ENCODE peak calls at places on chromosomes 2 and 18, in four cellular contexts. Q is GM12878, P is H1, O is HepG2. T is an unnamed sample.

GRCh38 chr2:23459032-23459431 is 74.1 kb downstream of the KLHL29 start:
- DNase-seq in Q (no peak), O (no peak), P (no peak), T (no peak)

GRCh38 chr2:21256006-21256405 is 132.2 kb downstream of the TDRD15 start:
- DNase-seq in P (no peak), O (no peak), Q (peak), T (no peak)

GRCh38 chr2:230910546-230911135 is 14.4 kb downstream of the GPR55 start:
- DNase-seq in O (no peak), Q (no peak), P (no peak), T (peak)

GRCh38 chr2:121613774-121614173 is 35.5 kb downstream of the CLASP1 start:
- DNase-seq in Q (no peak), P (no peak), O (no peak), T (no peak)

GRCh38 chr2:20917287-20917660 is 94.4 kb upstream of the LDAH start:
- DNase-seq in P (no peak), Q (no peak), O (no peak), T (no peak)

GRCh38 chr18:78510636-78511035 is 469.0 kb upstream of the SALL3 start:
- DNase-seq in O (no peak), P (no peak), Q (no peak), T (no peak)

GRCh38 chr2:71615769-71616730 is 162.7 kb downstream of the DYSF start:
- DNase-seq in P (peak), O (no peak), Q (no peak), T (no peak)

GRCh38 chr18:31205273-31205672 is 42.6 kb upstream of the DSC1 start:
- DNase-seq in P (no peak), O (peak), Q (no peak), T (no peak)

GRCh38 chr18:10101293-10101701 is 187.5 kb downstream of the VAPA start:
- DNase-seq in P (no peak), Q (no peak), O (no peak), T (no peak)

GRCh38 chr2:101675512-101675911 is 22.0 kb upstream of the MAP4K4 start:
- DNase-seq in Q (peak), P (no peak), O (no peak), T (no peak)

GRCh38 chr2:58899692-58900091 is 658.6 kb upstream of the FANCL start:
- DNase-seq in P (no peak), O (no peak), Q (no peak), T (no peak)

GRCh38 chr2:219496781-219497494 is 1.8 kb upstream of the GMPPA start:
- DNase-seq in O (no peak), Q (no peak), P (no peak), T (no peak)

GRCh38 chr18:11891737-11892136 is 16.4 kb downstream of the MPPE1 start:
- DNase-seq in Q (no peak), P (no peak), O (no peak), T (no peak)

GRCh38 chr2:37877457-37878315 is 47.4 kb upstream of the RMDN2 start:
- DNase-seq in P (no peak), Q (no peak), O (peak), T (peak)

GRCh38 chr2:233201271-233202013 is 50.0 kb upstream of the ATG16L1 start:
- DNase-seq in Q (no peak), O (no peak), P (no peak), T (no peak)

GRCh38 chr18:7635948-7636347 is 68.8 kb downstream of the PTPRM start:
- DNase-seq in Q (no peak), O (peak), P (no peak), T (no peak)

GRCh38 chr2:170006592-170007327 is 171.2 kb upstream of the MYO3B start:
- DNase-seq in O (no peak), Q (no peak), P (no peak), T (no peak)

GRCh38 chr2:131148426-131148825 is 43.3 kb downstream of the PLEKHB2 start:
- DNase-seq in O (no peak), Q (no peak), P (no peak), T (no peak)

GRCh38 chr2:117973498-117974082 is 40.3 kb downstream of the CCDC93 start:
- DNase-seq in O (no peak), Q (no peak), P (no peak), T (no peak)

GRCh38 chr2:42593282-42593681 is 24.9 kb downstream of the MTA3 start:
- DNase-seq in P (no peak), O (no peak), Q (no peak), T (no peak)

GRCh38 chr18:70107037-70107436 is 98.5 kb downstream of the RTTN start:
- DNase-seq in P (no peak), O (no peak), Q (no peak), T (no peak)

GRCh38 chr2:193461431-193461946 is 1266.8 kb upstream of the TMEFF2 start:
- DNase-seq in P (no peak), O (no peak), Q (no peak), T (no peak)

GRCh38 chr2:54810236-54810635 is 86.8 kb downstream of the EML6 start:
- DNase-seq in Q (no peak), O (no peak), P (no peak), T (no peak)

GRCh38 chr2:224523626-224524577 is 61.3 kb downstream of the CUL3 start:
- DNase-seq in Q (no peak), P (no peak), O (no peak), T (no peak)

GRCh38 chr2:58992062-58992736 is 751.1 kb upstream of the FANCL start:
- DNase-seq in P (no peak), Q (no peak), O (peak), T (no peak)

GRCh38 chr2:72951303-72952095 is 34.2 kb downstream of the EMX1 start:
- DNase-seq in Q (no peak), P (peak), O (no peak), T (no peak)

GRCh38 chr2:71347517-71347916 is 15.9 kb downstream of the ZNF638 start:
- DNase-seq in Q (no peak), P (no peak), O (no peak), T (peak)

GRCh38 chr2:86793752-86794151 is 3.0 kb upstream of the CD8A start:
- DNase-seq in P (no peak), Q (no peak), O (no peak), T (no peak)

GRCh38 chr2:54103454-54104314 is 11.7 kb upstream of the ACYP2 start:
- DNase-seq in P (no peak), O (peak), Q (no peak), T (peak)

GRCh38 chr2:33498291-33498956 is 22.0 kb downstream of the RASGRP3 start:
- DNase-seq in Q (no peak), O (no peak), P (no peak), T (no peak)

GRCh38 chr2:33496150-33496549 is 19.7 kb downstream of the RASGRP3 start:
- DNase-seq in P (no peak), Q (no peak), O (no peak), T (no peak)

GRCh38 chr2:33494877-33495641 is 18.6 kb downstream of the RASGRP3 start:
- DNase-seq in P (no peak), Q (no peak), O (no peak), T (no peak)

GRCh38 chr2:33495683-33496082 is 19.2 kb downstream of the RASGRP3 start:
- DNase-seq in P (no peak), O (no peak), Q (no peak), T (no peak)

GRCh38 chr2:33497177-33497787 is 20.8 kb downstream of the RASGRP3 start:
- DNase-seq in O (no peak), Q (peak), P (no peak), T (no peak)
- TF ChIP-seq ZNF274 in O (no peak), Q (no peak), P (no peak), T (no peak)

GRCh38 chr2:151965884-151966283 is 133.0 kb downstream of the CACNB4 start:
- DNase-seq in P (no peak), O (no peak), Q (no peak), T (no peak)
- H3K4me3 ChIP-seq in P (no peak), O (no peak), Q (no peak), T (no peak)

GRCh38 chr2:218192902-218193425 is 24.0 kb upstream of the ARPC2 start:
- DNase-seq in O (no peak), P (no peak), Q (no peak), T (no peak)

GRCh38 chr2:218186355-218186766 is 19.6 kb upstream of the CXCR1 start:
- DNase-seq in P (peak), Q (peak), O (peak), T (peak)

GRCh38 chr2:218186876-218187649 is 20.3 kb upstream of the CXCR1 start:
- DNase-seq in O (no peak), Q (no peak), P (no peak), T (no peak)

DNA sequence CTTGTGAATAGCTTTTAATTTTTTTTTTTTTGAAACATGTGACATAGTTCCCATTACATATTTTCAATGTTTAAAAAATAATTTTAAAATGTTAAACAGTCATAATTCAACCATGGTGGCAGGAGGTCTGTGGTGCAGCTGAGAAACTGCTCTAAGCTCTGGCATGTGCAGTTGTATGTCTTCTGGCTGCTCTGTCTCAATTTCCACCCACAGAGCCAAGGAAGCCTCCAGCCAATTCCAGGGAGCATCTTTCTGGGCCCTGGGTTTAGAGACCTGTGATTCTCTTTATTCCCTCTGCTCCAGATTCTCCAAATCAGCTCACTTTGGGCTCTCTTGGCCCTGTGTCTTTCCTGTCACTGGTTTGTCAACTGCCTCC is 20.9 kb upstream of the CXCR1 start:
- DNase-seq in Q (no peak), P (no peak), O (no peak), T (no peak)
- TF ChIP-seq KDM1A in Q (no peak), P (no peak), O (no peak), T (no peak)

DNA sequence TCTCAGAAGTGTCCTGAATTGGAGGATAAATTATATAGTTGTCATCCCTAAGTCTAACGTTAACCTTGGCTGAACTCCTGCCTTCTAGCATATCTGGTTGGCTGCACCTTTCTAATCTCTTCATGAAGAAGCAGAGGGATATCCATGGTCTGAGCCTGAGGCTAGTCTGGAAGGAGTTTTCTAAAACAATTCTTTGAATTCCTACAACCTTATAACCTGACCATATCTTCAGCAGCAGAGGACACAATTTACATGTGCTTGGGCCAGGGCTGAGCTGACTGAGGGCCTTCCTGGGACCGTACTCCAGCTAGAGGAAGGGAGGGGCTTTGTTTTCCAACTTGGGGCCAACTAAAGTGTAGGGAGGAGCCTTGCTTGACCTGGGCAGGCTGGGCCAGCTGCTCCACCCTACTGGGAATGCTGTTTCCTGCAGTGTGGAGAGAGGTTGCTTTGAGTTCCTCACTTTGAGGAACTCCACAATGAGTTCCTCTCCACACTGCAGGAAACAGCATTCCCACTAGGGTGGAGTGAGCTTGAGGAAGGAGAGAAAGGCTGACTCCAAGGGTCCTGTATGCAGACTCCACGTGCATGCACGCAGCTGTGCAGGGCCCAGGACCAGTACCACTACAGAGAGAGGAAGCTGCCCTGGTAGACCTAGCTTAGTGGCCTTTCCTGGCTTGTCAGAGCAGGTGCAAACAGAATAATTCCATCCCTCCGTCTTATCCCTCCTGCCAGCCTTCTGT is 19.6 kb downstream of the CEP68 start:
- DNase-seq in O (peak), Q (no peak), P (peak), T (peak)
- TF ChIP-seq ZNF274 in O (no peak), Q (no peak), P (no peak), T (no peak)

DNA sequence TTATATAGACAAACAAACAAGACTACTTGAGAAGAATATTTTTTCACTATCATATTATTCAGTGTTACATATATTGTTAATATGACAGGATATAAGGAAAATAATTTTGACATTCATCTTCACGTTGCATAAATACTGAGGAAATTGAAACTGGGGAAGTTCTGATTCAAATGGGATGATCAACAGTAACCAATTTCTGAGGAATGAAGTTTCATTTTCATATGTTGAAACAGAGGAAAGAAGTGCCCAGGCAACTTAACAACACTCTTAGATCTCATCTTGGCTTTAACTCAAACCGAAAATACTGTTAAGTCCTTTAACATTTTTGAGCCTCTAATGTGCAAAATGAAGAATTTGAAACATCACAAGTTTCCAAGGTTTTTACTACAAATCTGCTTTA is 612.2 kb upstream of the VRK2 start:
- DNase-seq in O (no peak), P (no peak), Q (no peak), T (no peak)
- H3K4me3 ChIP-seq in O (no peak), P (no peak), Q (no peak), T (no peak)

GRCh38 chr2:99680946-99681345 is 191.1 kb upstream of the REV1 start:
- DNase-seq in O (no peak), P (no peak), Q (no peak), T (no peak)
- TF ChIP-seq KDM1A in O (no peak), P (no peak), Q (no peak), T (no peak)